ENCODE peak calls at places on chromosomes 12 and 14, in four cellular contexts. One of them, this sample, is unnamed.

GRCh38 chr12:49092086-49092815 is 2.4 kb downstream of the DHH start:
- DNase-seq in HL-60: peak
- DNase-seq in GM12878: no peak
- DNase-seq in HCT116: no peak
- DNase-seq in this sample: peak

GRCh38 chr14:65169351-65169750 is 67.0 kb upstream of the MAX start:
- DNase-seq in HL-60: no peak
- DNase-seq in GM12878: peak
- DNase-seq in HCT116: no peak
- DNase-seq in this sample: no peak

GRCh38 chr12:47905313-47905730 is 528 bp upstream of the VDR start:
- DNase-seq in HL-60: no peak
- DNase-seq in GM12878: no peak
- DNase-seq in HCT116: no peak
- DNase-seq in this sample: no peak

GRCh38 chr12:7856516-7856915 is 16.2 kb downstream of the SLC2A14 start:
- DNase-seq in HL-60: no peak
- DNase-seq in GM12878: no peak
- DNase-seq in HCT116: no peak
- DNase-seq in this sample: no peak

GRCh38 chr12:121060149-121061001 is 21.3 kb upstream of the OASL start:
- DNase-seq in HL-60: peak
- DNase-seq in GM12878: peak
- DNase-seq in HCT116: peak
- DNase-seq in this sample: peak

GRCh38 chr14:76929927-76930326 is 98.6 kb downstream of the IRF2BPL start:
- DNase-seq in HL-60: peak
- DNase-seq in GM12878: no peak
- DNase-seq in HCT116: no peak
- DNase-seq in this sample: no peak

GRCh38 chr12:84157170-84157569 is 755.4 kb downstream of the SLC6A15 start:
- DNase-seq in HL-60: no peak
- DNase-seq in GM12878: no peak
- DNase-seq in HCT116: no peak
- DNase-seq in this sample: no peak

GRCh38 chr12:84910549-84911241 is 1.9 kb downstream of the SLC6A15 start:
- DNase-seq in HL-60: no peak
- DNase-seq in GM12878: no peak
- DNase-seq in HCT116: no peak
- DNase-seq in this sample: no peak

GRCh38 chr14:91282954-91283645 is 38.6 kb upstream of the GPR68 start:
- DNase-seq in HL-60: no peak
- DNase-seq in GM12878: no peak
- DNase-seq in HCT116: no peak
- DNase-seq in this sample: no peak

GRCh38 chr12:54660320-54660962 is 12.3 kb upstream of the DCD start:
- DNase-seq in HL-60: no peak
- DNase-seq in GM12878: no peak
- DNase-seq in HCT116: no peak
- DNase-seq in this sample: no peak

GRCh38 chr12:96403870-96404269 is 3.6 kb upstream of the CDK17 start:
- DNase-seq in HL-60: no peak
- DNase-seq in GM12878: peak
- DNase-seq in HCT116: no peak
- DNase-seq in this sample: no peak

DNA sequence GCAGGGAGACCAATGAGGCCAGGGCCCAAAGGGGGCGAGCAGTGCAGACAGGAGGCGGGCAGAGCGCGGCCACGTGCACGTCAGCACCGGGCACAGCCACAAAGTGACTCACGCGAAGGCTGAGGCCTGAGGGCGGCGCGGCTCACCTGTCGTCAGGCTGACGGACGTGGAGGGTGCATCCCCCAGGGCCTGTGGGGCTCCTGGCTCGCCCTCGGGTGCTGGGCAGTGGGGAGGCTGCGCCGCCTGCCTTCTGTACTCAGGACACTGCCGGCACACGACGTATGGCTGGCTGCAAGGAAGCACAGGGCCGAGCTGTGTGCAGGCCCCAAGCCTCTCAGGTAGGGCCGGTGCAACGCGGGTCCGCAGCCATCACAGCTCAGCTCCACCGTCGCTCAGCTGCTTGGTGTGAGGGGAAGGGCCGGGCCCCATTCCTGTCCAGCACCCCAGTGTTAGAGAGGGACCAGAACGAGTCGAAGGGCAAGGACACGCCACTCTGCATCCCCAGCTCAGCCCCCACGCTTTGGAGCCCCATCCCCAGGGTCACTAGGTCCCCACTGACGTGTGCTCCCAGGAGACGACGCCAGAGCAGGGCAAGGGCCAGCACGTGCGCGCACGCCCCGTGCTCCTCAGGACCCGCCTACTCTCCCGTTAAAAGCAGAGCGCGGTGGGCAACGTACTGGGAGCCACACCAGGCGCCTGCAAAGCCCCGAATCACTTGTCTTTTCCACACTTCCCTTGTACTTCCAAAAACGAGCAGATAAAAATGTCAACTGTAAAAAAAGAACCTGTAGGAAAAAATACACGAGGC is 24.8 kb upstream of the GOLGA3 start:
- DNase-seq in HL-60: no peak
- DNase-seq in GM12878: no peak
- DNase-seq in HCT116: no peak
- DNase-seq in this sample: no peak
- TF ChIP-seq REST in HL-60: no peak
- TF ChIP-seq REST in GM12878: no peak
- TF ChIP-seq REST in HCT116: no peak
- TF ChIP-seq REST in this sample: no peak

GRCh38 chr12:80068173-80068572 is 31.2 kb upstream of the OTOGL start:
- DNase-seq in HL-60: no peak
- DNase-seq in GM12878: no peak
- DNase-seq in HCT116: no peak
- DNase-seq in this sample: peak
- TF ChIP-seq CTCF in HL-60: no peak
- TF ChIP-seq CTCF in GM12878: no peak
- TF ChIP-seq CTCF in HCT116: peak
- TF ChIP-seq CTCF in this sample: no peak

GRCh38 chr12:97530237-97530636 is 67.6 kb downstream of the RMST start:
- DNase-seq in HL-60: no peak
- DNase-seq in GM12878: no peak
- DNase-seq in HCT116: no peak
- DNase-seq in this sample: no peak
- TF ChIP-seq REST in HL-60: no peak
- TF ChIP-seq REST in GM12878: no peak
- TF ChIP-seq REST in HCT116: no peak
- TF ChIP-seq REST in this sample: no peak

GRCh38 chr14:88588081-88588480 is 25.2 kb downstream of the ZC3H14 start:
- DNase-seq in HL-60: no peak
- DNase-seq in GM12878: no peak
- DNase-seq in HCT116: no peak
- DNase-seq in this sample: no peak
- TF ChIP-seq CTCF in HL-60: no peak
- TF ChIP-seq CTCF in GM12878: no peak
- TF ChIP-seq CTCF in HCT116: no peak
- TF ChIP-seq CTCF in this sample: no peak

DNA sequence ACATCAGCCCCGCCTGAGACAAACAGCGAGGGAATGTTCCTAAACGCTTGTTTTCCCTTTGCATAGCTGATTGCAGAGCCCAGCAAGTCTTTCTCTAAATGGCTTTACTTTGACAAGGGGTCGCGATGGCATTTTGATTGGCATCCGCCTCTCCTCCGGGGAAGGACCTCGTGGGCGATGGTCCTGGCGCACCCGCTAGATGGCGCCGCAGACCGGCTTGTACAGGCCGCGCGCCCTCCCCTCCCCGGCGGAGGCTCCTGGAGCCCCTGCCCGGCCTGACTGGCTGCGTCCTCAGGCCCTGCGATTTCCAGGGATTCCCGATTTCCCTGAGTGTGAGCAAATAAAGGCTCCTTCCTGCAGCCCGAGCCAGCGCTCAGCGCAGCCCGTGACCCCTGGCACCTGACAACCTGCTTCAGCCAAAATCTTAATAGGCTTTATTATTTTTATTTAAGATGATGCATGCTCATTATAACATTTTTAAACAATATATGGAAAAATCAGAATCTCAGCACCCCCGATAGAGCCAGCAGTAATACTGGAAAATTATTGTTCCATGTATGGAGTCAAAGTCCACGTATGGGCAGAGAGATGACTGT is 468.3 kb downstream of the AACS start:
- DNase-seq in HL-60: no peak
- DNase-seq in GM12878: no peak
- DNase-seq in HCT116: no peak
- DNase-seq in this sample: peak
- TF ChIP-seq REST in HL-60: no peak
- TF ChIP-seq REST in GM12878: no peak
- TF ChIP-seq REST in HCT116: no peak
- TF ChIP-seq REST in this sample: no peak

DNA sequence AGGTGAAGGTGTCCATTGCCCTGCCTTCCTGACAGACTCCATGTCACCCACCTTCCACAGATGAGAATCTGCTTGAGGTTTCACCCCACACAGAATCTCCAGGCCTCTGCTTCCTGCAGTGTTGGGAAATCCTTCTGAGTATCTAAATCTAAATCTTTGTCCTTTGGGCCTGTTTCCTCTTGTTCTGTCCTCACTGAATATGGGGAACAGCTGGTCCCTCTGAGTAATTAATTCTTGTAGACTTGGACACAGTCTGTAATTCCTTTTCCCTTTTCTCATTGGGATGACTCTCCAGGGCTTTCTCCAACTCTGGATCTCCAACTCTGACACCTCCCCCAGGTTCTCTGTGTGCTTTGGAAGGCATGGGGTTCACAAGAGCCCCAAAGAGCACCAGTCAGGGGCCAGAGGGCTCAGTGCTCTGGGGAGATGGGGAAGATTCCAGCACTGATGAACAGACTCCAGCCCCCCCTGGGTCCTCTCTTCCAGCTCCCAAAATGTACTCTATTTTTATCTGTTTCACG is 2.3 kb upstream of the ACVRL1 start:
- DNase-seq in HL-60: no peak
- DNase-seq in GM12878: no peak
- DNase-seq in HCT116: no peak
- DNase-seq in this sample: no peak
- TF ChIP-seq CTCF in HL-60: no peak
- TF ChIP-seq CTCF in GM12878: no peak
- TF ChIP-seq CTCF in HCT116: no peak
- TF ChIP-seq CTCF in this sample: no peak

DNA sequence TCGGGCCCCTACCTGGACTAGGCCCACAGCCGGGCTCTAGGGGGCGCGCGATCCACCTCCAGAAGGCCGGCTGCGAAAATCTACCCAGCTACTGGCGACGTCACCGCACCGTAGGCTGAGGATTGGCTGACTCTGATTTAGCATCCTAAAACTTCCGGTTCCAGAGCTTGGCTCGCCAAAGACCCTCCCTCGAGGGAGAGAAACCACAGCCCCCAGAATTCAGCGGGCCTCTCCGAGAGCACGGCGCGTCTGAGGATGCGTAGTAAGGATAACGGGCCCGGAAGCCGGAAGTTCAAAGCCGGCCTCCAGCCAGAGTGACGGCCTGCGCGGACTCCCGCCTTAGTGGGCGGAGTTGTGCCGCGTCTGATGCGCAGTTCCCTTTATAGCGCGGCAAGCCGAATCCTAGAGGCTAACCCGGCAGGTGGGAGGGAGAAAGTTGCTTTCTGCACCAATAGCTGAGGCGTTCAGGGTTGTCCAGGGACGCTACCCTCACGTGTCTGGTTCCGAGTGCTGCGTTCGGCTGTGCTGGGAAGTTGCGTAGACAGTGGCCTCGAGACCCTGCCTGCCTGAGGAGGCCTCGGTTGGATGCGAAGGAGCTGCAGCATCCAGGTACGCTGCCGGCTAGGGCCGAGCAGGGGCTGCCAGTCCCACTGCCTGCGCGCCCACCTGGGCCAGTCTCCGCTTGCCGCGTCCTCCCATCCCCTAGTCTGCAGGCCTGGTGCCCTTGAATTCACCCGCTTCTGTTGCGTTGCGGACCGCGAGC is at the start of gene COX14:
- DNase-seq in HL-60: peak
- DNase-seq in GM12878: peak
- DNase-seq in HCT116: peak
- DNase-seq in this sample: peak
- TF ChIP-seq REST in HL-60: peak
- TF ChIP-seq REST in GM12878: no peak
- TF ChIP-seq REST in HCT116: no peak
- TF ChIP-seq REST in this sample: no peak

DNA sequence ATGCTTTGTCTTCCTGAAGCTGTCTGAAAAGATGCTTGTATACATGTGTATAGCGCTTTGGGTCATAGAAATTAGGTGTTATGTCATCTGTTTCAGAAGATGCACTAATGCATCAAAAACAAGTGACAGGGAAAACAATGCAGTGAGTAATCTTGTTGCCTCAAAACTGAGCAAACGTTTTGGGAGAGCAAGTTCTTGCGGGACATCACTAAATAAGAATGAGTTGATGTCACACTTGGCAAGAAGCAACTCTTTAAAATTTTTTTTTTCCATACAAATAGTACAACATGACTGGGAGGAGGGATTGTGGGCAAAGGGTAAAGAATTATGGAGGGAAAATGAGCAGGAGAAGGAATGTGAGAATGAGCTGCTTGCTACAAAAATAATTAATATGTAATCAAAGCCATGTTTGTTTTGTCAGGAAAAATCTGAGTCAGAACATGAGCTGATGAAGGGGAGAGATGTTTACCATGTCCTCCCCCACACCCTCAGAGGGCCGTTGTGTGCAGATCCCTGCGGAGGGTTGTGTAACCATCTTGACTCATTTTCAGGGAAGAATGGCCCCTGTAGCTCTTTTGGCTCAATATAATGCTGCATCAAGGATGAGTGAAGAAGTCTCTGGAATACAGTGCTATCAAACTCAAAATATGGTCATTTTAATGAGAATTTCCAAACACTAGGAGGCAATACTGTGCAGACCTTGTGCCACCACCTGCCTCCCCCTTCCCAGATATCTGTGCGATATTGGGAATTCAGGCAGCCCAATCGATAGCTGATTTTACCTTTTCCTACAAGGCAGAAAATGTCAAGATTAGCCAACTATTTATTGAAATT is 41.4 kb downstream of the BORCS5 start:
- DNase-seq in HL-60: peak
- DNase-seq in GM12878: no peak
- DNase-seq in HCT116: no peak
- DNase-seq in this sample: peak
- TF ChIP-seq CTCF in HL-60: no peak
- TF ChIP-seq CTCF in GM12878: no peak
- TF ChIP-seq CTCF in HCT116: peak
- TF ChIP-seq CTCF in this sample: peak

GRCh38 chr12:42735869-42736361 is 146.4 kb upstream of the PRICKLE1 start:
- DNase-seq in HL-60: no peak
- DNase-seq in GM12878: no peak
- DNase-seq in HCT116: no peak
- DNase-seq in this sample: no peak

GRCh38 chr12:42730286-42730685 is 140.7 kb upstream of the PRICKLE1 start:
- DNase-seq in HL-60: no peak
- DNase-seq in GM12878: no peak
- DNase-seq in HCT116: no peak
- DNase-seq in this sample: no peak

GRCh38 chr12:42737364-42737763 is 147.8 kb upstream of the PRICKLE1 start:
- DNase-seq in HL-60: no peak
- DNase-seq in GM12878: no peak
- DNase-seq in HCT116: no peak
- DNase-seq in this sample: no peak

GRCh38 chr12:42732908-42733411 is 143.4 kb upstream of the PRICKLE1 start:
- DNase-seq in HL-60: no peak
- DNase-seq in GM12878: no peak
- DNase-seq in HCT116: no peak
- DNase-seq in this sample: no peak

GRCh38 chr12:42733911-42734310 is 144.4 kb upstream of the PRICKLE1 start:
- DNase-seq in HL-60: no peak
- DNase-seq in GM12878: no peak
- DNase-seq in HCT116: no peak
- DNase-seq in this sample: no peak
- TF ChIP-seq REST in HL-60: no peak
- TF ChIP-seq REST in GM12878: no peak
- TF ChIP-seq REST in HCT116: no peak
- TF ChIP-seq REST in this sample: no peak